ENCODE peak calls at places on chromosome 6, in ten cellular contexts. A is activated naive CD4-positive, alpha-beta T cell; G is left ventricle myocardium superior; S is neural crest cell; M is hypothalamus; U is Panc1; R is effector memory CD8-positive, alpha-beta T cell; H is stimulated activated CD4-positive, alpha-beta T cell treated with anti-CD3 and anti-CD28 coated beads, Interleukin-1b, Interleukin-23, amount 100 ng/mL, for 4 hours; V is CD4-positive, alpha-beta T cell; K is SK-MEL-5. C is an unnamed sample.

GRCh38 chr6:104951677-104952076 is 5.2 kb upstream of the LIN28B start:
- DNase-seq in A (no peak), G (no peak), S (no peak), M (no peak), U (no peak), R (no peak), H (no peak), V (no peak), K (no peak), C (no peak)

GRCh38 chr6:139308284-139308916 is 16.6 kb upstream of the TXLNB start:
- DNase-seq in A (no peak), G (no peak), S (no peak), M (no peak), U (no peak), R (no peak), H (no peak), V (no peak), K (no peak), C (peak)

GRCh38 chr6:37456126-37456525 is 23.1 kb downstream of the CMTR1 start:
- DNase-seq in A (no peak), G (no peak), S (no peak), M (no peak), U (no peak), R (no peak), H (no peak), V (no peak), K (no peak), C (peak)

GRCh38 chr6:158730175-158730907 is 80.5 kb downstream of the SYTL3 start:
- DNase-seq in A (no peak), G (no peak), S (no peak), M (no peak), U (no peak), R (no peak), H (no peak), V (no peak), K (no peak), C (no peak)

GRCh38 chr6:79599725-79600259 is 31.3 kb upstream of the SH3BGRL2 start:
- DNase-seq in A (no peak), G (no peak), S (no peak), M (no peak), U (no peak), R (no peak), H (no peak), V (no peak), K (no peak), C (no peak)

GRCh38 chr6:106103728-106104109 is 17.6 kb downstream of the PRDM1 start:
- DNase-seq in A (no peak), G (no peak), S (no peak), M (no peak), U (no peak), R (peak), H (no peak), V (peak), K (no peak), C (no peak)

GRCh38 chr6:63862486-63863198 is 227.0 kb downstream of the PHF3 start:
- DNase-seq in A (no peak), G (no peak), S (no peak), M (no peak), U (no peak), R (no peak), H (no peak), V (no peak), K (peak), C (no peak)

GRCh38 chr6:87806635-87807034 is 104.6 kb upstream of the AKIRIN2 start:
- DNase-seq in A (no peak), G (no peak), S (no peak), M (no peak), U (no peak), R (no peak), H (no peak), V (no peak), K (no peak), C (no peak)

GRCh38 chr6:3913077-3913957 is 64.1 kb downstream of the FAM50B start:
- DNase-seq in A (no peak), G (no peak), S (no peak), M (no peak), U (peak), R (no peak), H (no peak), V (no peak), K (no peak), C (peak)

GRCh38 chr6:119895626-119896025 is 546.1 kb upstream of the MAN1A1 start:
- DNase-seq in A (no peak), G (no peak), S (no peak), M (no peak), U (no peak), R (no peak), H (no peak), V (no peak), K (no peak), C (no peak)

GRCh38 chr6:136967874-136968752 is 46.0 kb downstream of the SLC35D3 start:
- DNase-seq in A (no peak), G (peak), S (peak), M (no peak), U (peak), R (peak), H (peak), V (peak), K (peak), C (peak)

GRCh38 chr6:161226005-161226964 is 47.6 kb downstream of the AGPAT4 start:
- DNase-seq in A (no peak), G (no peak), S (no peak), M (no peak), U (no peak), R (peak), H (no peak), V (no peak), K (no peak), C (no peak)

GRCh38 chr6:74971631-74972030 is 234.2 kb downstream of the COL12A1 start:
- DNase-seq in A (no peak), G (no peak), S (no peak), M (no peak), U (no peak), R (no peak), H (no peak), V (no peak), K (no peak), C (no peak)

C was measured in astrocyte.